ENCODE peak calls at places on chromosome 21, in five cellular contexts. V is SK-N-DZ, Z is pulmonary artery endothelial cell, S is NCI-H1105 treated with DMSO at 0.1 percent for 48 hours, F is hepatocyte. Q is an unnamed sample.

GRCh38 chr21:16002872-16003466 is 273.2 kb downstream of the USP25 start:
- DNase-seq in S (no peak), V (no peak), Z (no peak), F (no peak), Q (no peak)

GRCh38 chr21:35232545-35233176 is 183.6 kb upstream of the RUNX1 start:
- DNase-seq in S (no peak), F (peak), Z (peak), V (no peak), Q (no peak)

GRCh38 chr21:34553199-34553952 is 41.4 kb upstream of the KCNE1 start:
- DNase-seq in V (no peak), F (no peak), Z (peak), S (no peak), Q (no peak)

GRCh38 chr21:33844104-33844889 is 71.3 kb downstream of the ATP5PO start:
- DNase-seq in Z (no peak), F (peak), S (no peak), V (no peak), Q (no peak)

GRCh38 chr21:42377211-42377950 is 11.0 kb upstream of the TFF1 start:
- DNase-seq in Z (no peak), F (no peak), S (no peak), V (no peak), Q (no peak)

GRCh38 chr21:42343556-42343955 is 7.2 kb downstream of the TFF2 start:
- DNase-seq in Z (no peak), V (no peak), S (no peak), F (no peak), Q (no peak)

GRCh38 chr21:45163413-45164123 is 89.2 kb downstream of the ADARB1 start:
- DNase-seq in V (no peak), S (no peak), F (no peak), Z (no peak), Q (no peak)

GRCh38 chr21:39726133-39726532 is 18.9 kb upstream of the IGSF5 start:
- DNase-seq in F (no peak), Z (no peak), S (no peak), V (no peak), Q (no peak)

GRCh38 chr21:44083631-44084291 is 23.4 kb upstream of the PWP2 start:
- DNase-seq in S (no peak), V (no peak), Z (peak), F (no peak), Q (no peak)

GRCh38 chr21:39694750-39695149 is 50.2 kb upstream of the IGSF5 start:
- DNase-seq in F (no peak), S (no peak), Z (no peak), V (no peak), Q (no peak)

GRCh38 chr21:17388226-17388625 is 124.6 kb upstream of the CXADR start:
- DNase-seq in S (no peak), Z (no peak), F (no peak), V (no peak), Q (no peak)

GRCh38 chr21:44051462-44051941 is 39.4 kb downstream of the TRAPPC10 start:
- DNase-seq in Z (no peak), S (no peak), F (no peak), V (no peak), Q (no peak)

GRCh38 chr21:39321424-39321823 is 8.0 kb upstream of the BRWD1 start:
- DNase-seq in Z (no peak), V (no peak), S (no peak), F (no peak), Q (no peak)

GRCh38 chr21:15706686-15707085 is 23.1 kb upstream of the USP25 start:
- DNase-seq in F (peak), S (no peak), Z (peak), V (no peak), Q (no peak)

GRCh38 chr21:46237474-46237873 is 8.9 kb upstream of the LSS start:
- DNase-seq in S (no peak), V (no peak), F (no peak), Z (no peak), Q (no peak)

GRCh38 chr21:42684109-42684916 is 30.9 kb downstream of the PDE9A start:
- DNase-seq in F (no peak), S (no peak), Z (no peak), V (no peak), Q (peak)